ENCODE peak calls at places on chromosomes 4 and X, in eight cellular contexts. R is H1, E is transverse colon, C is heart left ventricle, H is uterus, Q is GM12891, G is endothelial cell of umbilical vein, M is upper lobe of left lung. D is an unnamed sample.
A peak's percentile ranks its signal among the peaks of the same experiment; 100 is the strongest.

GRCh38 chr4:170589597-170590191 is 499.9 kb upstream of the AADAT start:
- DNase-seq in G (no peak), H (no peak), Q (peak; percentile 1), R (no peak), C (no peak), M (no peak), E (no peak), D (peak; percentile 12)

GRCh38 chr4:177118596-177118995 is 191.1 kb upstream of the NEIL3 start:
- DNase-seq in M (no peak), C (peak; percentile 45), H (peak; percentile 36), E (no peak), R (no peak), G (no peak), Q (no peak), D (no peak)

GRCh38 chr4:136443006-136443405 is 1089.3 kb downstream of the PCDH18 start:
- DNase-seq in G (no peak), H (no peak), M (no peak), Q (no peak), E (no peak), R (no peak), C (no peak), D (no peak)

GRCh38 chrX:19005909-19006308 is 22.0 kb upstream of the PHKA2 start:
- DNase-seq in C (no peak), G (no peak), M (no peak), Q (no peak), H (no peak), R (no peak), E (no peak), D (no peak)

GRCh38 chr4:153408932-153409331 is 57.2 kb upstream of the TMEM131L start:
- DNase-seq in G (no peak), Q (no peak), C (no peak), R (no peak), E (no peak), M (no peak), H (no peak), D (no peak)

GRCh38 chr4:1061372-1061700 is 49.9 kb downstream of the FGFRL1 start:
- DNase-seq in G (no peak), C (no peak), Q (no peak), H (no peak), M (no peak), E (no peak), R (no peak), D (no peak)

GRCh38 chr4:140769209-140769608 is 13.0 kb upstream of the TBC1D9 start:
- DNase-seq in H (no peak), R (no peak), Q (no peak), E (no peak), M (no peak), C (no peak), G (no peak), D (no peak)

GRCh38 chr4:138839574-138839973 is 176.0 kb upstream of the NOCT start:
- DNase-seq in C (no peak), M (no peak), R (no peak), E (no peak), H (no peak), Q (no peak), G (no peak), D (no peak)

GRCh38 chr4:23237771-23238170 is 545.0 kb downstream of the GBA3 start:
- DNase-seq in G (no peak), C (peak; percentile 33), M (no peak), R (no peak), Q (no peak), H (no peak), E (no peak), D (no peak)

GRCh38 chrX:30577362-30577961 is at the start of gene TASL:
- DNase-seq in Q (no peak), M (no peak), H (no peak), R (no peak), G (no peak), C (no peak), E (peak; percentile 23), D (peak; percentile 0)
- TF ChIP-seq POLR2A in Q (peak; percentile 72), M (peak; percentile 57), H (no peak), R (no peak), G (no peak), C (no peak), E (peak; percentile 23), D (no peak)

GRCh38 chrX:136094962-136095361 is 52.4 kb upstream of the FHL1 start:
- DNase-seq in E (no peak), Q (no peak), G (no peak), R (no peak), C (no peak), M (no peak), H (no peak), D (no peak)

DNA sequence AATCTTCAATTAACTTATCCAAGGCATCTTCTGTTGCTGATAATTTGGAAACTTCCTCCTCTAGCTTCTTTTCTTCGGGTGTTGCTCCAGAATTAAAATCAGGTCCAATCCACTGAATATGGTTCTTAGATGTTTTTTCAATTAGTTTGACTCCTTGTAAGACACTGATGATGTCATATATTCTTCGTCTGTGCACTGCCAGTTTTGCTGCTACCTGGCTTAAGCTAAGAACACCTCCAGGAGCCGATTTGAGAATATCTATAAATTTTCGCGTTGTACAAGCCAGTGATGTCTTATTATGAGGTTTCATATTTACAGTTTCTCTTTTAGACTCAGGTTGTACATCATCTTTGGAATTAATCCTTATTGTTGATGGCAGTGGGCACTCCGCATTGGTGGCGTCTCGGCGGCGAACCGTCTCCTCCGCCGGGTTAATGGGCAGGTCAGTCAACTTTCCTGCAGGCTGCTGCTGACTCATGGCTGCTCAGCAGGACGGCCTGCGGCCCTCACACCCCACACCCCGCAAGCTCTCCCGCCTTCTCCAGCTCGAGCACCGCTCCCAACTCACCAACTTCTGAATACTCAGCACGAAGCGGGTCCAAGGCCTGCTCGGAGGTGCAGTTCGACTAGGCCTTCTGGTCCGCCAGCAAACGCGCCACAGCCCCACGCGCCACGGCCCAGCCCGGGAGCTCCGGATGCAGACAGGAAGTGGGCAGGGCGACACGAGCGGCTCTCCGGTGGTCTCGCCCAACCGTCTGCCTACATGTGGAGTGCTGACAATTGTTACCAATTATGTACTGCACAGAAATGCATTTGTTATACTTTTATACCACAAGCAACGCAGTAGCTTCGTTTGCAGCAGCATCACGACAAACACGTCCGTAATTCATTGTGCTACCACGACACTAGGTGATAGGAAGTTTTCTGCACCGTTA is 49.2 kb upstream of the FHL1 start:
- DNase-seq in G (no peak), E (no peak), H (no peak), C (no peak), M (no peak), Q (no peak), R (peak; percentile 41), D (no peak)
- TF ChIP-seq POLR2A in G (no peak), E (no peak), H (no peak), C (no peak), M (no peak), Q (no peak), R (no peak), D (no peak)

DNA sequence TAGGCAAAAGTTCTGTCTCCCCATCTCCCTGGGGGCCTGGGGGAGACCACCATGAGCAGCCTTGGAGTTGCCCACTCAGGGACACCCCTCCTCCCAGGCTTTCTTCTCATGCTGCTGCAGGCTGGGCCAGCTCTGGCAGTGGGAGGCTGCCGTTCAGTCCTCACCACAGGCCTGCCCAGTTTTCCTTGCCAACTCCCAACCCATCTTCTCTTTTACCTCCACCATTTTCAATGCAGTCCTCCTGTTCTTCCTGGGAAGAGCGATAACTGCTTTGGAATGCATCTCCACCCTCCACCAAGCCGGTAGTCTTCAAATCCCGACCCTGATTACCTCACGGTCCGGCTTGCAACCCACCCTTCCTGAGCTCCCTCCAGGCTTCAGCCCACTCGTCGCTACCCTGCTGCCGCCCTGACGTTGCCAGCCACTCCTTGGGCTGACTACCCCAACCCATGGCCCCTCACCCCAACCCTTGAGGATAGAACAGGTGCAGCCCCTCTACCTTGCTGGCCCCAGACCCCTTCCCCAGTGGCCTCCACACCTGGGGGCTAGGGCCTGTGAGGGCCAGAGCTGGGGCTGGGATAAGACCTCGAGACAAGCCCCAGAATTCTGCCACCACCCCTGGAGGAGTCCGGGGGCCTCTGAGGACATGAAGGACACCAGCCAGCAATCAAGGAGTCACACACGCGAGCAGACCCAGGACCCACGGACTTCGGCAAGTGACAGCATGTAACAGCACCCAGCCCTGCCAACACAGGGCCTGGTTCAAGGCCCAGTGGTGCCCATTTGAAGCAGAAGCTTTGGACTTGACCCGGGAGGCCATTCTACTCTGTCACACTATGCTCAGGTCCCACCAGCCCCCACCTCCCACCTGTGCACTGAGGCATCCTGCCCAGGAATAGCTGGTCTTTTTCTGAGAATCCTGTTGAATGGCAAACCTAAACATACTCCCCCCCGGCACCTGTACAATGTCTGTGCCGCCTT is 9.2 kb downstream of the WDR1 start:
- DNase-seq in H (no peak), C (no peak), R (peak; percentile 45), Q (no peak), M (no peak), E (no peak), G (no peak), D (no peak)
- TF ChIP-seq POLR2A in H (no peak), C (no peak), R (no peak), Q (no peak), M (no peak), E (no peak), G (no peak), D (no peak)

GRCh38 chr4:56958111-56958517 is 19.3 kb downstream of the NOA1 start:
- DNase-seq in Q (no peak), H (peak; percentile 86), C (peak; percentile 90), E (peak; percentile 68), R (no peak), G (peak; percentile 97), M (peak; percentile 62), D (no peak)
- TF ChIP-seq POLR2A in Q (no peak), H (no peak), C (no peak), E (no peak), R (no peak), G (no peak), M (no peak), D (no peak)

GRCh38 chrX:71254092-71254941 is at the start of gene ZMYM3:
- DNase-seq in E (peak; percentile 88), G (peak; percentile 80), C (peak; percentile 90), H (peak; percentile 85), Q (peak; percentile 74), M (peak; percentile 87), R (peak; percentile 61), D (peak; percentile 87)
- TF ChIP-seq POLR2A in E (peak; percentile 41), G (peak; percentile 24), C (no peak), H (peak; percentile 48), Q (peak; percentile 3), M (peak; percentile 54), R (no peak), D (peak; percentile 31)

DNA sequence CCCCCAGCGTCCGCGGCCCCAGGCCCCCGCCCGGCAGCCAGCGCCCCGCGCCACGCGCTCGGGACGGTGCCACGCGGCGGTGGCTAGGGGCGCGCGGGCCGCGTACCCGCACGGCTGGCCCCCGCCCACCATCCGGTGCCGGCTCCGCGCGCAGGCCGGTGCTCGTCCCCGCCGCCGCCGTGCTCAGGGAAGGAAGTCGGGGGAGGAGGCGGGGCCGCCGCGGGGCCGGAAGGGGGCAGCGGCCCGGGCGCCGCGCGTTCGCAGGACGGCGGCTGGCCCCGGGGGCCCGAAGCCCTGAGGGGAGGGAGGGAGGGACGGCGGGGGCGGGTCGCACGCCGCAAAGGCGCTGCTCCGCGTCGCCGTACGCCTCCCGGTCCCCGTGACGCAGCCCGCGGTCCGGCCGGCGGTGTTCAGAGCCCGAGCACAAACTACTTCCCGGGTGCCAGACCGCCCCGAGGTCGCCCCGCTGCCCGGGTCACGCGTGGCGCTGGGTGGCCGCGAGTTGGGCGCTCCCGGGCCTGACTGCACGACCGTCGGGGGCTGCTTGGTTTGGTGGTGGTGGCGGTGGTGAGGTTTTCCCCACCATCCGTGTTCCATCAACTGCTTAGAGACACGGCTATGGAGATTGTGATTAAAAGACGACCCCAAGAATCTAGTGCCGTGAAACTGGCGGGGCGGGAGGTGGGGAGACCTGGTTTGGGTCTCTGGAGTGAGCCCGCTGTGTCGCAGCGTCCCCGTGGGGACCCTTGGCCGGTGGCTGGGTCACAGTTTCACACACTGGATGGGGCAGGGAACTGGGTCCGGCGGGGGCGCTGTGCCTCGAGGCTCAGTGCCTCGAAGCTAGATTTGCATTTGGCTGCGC is at the start of gene DCTD:
- DNase-seq in C (peak; percentile 81), M (peak; percentile 85), Q (peak; percentile 59), E (peak; percentile 83), R (peak; percentile 74), G (peak; percentile 60), H (peak; percentile 76), D (peak; percentile 81)
- TF ChIP-seq POLR2A in C (no peak), M (peak; percentile 78), Q (peak; percentile 93), E (peak; percentile 64), R (no peak), G (peak; percentile 21), H (no peak), D (peak; percentile 60)

D was measured in erythroblast.